ENCODE peak calls at places on chromosomes 3 and 15, in four cellular contexts. M is AG04450, P is heart right ventricle, I is endothelial cell. L is an unnamed sample.

GRCh38 chr3:127212711-127213110 is 19.8 kb downstream of the PRR23E start:
- DNase-seq in P (no peak), I (no peak), M (no peak), L (no peak)

GRCh38 chr3:125331243-125331642 is 43.9 kb downstream of the ZNF148 start:
- DNase-seq in I (no peak), M (no peak), P (no peak), L (no peak)

GRCh38 chr3:117746091-117746490 is 1036.5 kb downstream of the TUSC7 start:
- DNase-seq in P (no peak), M (no peak), I (no peak), L (no peak)

GRCh38 chr3:1214928-1215327 is 122.1 kb downstream of the CNTN6 start:
- DNase-seq in P (no peak), I (no peak), M (no peak), L (no peak)

GRCh38 chr3:9994086-9994844 is 7.6 kb upstream of the EMC3 start:
- DNase-seq in I (no peak), M (no peak), P (no peak), L (peak)

GRCh38 chr3:184325715-184326114 is 11.3 kb downstream of the EIF4G1 start:
- DNase-seq in P (no peak), M (no peak), I (no peak), L (no peak)

GRCh38 chr3:45509038-45509767 is 85.3 kb upstream of the LIMD1 start:
- DNase-seq in P (no peak), I (no peak), M (peak), L (peak)

GRCh38 chr3:172179680-172180399 is 140.5 kb downstream of the FNDC3B start:
- DNase-seq in M (no peak), I (no peak), P (no peak), L (peak)

GRCh38 chr15:98923159-98923558 is 84.4 kb downstream of the PGPEP1L start:
- DNase-seq in I (no peak), P (no peak), M (no peak), L (no peak)

GRCh38 chr3:129651316-129652202 is 45.1 kb upstream of the PLXND1 start:
- DNase-seq in I (no peak), M (peak), P (no peak), L (peak)

GRCh38 chr3:32969656-32970055 is 18.2 kb downstream of the CCR4 start:
- DNase-seq in P (no peak), I (no peak), M (no peak), L (peak)

GRCh38 chr3:191246628-191247027 is 47.6 kb downstream of the OSTN start:
- DNase-seq in I (no peak), P (no peak), M (no peak), L (peak)

GRCh38 chr3:196080997-196081833 is 675 bp downstream of the TFRC start:
- DNase-seq in I (peak), M (no peak), P (peak), L (peak)

GRCh38 chr3:63199606-63200005 is 78.5 kb upstream of the SYNPR start:
- DNase-seq in M (no peak), P (no peak), I (no peak), L (no peak)

GRCh38 chr3:44729384-44729910 is at the start of gene ZNF501:
- DNase-seq in P (peak), M (peak), I (peak), L (no peak)

GRCh38 chr3:27201435-27201966 is 167.7 kb downstream of the NEK10 start:
- DNase-seq in I (no peak), P (no peak), M (no peak), L (no peak)

GRCh38 chr15:92709064-92709463 is 53.5 kb upstream of the FAM174B start:
- DNase-seq in I (no peak), M (no peak), P (no peak), L (no peak)

GRCh38 chr3:48429416-48430358 is at the start of gene PLXNB1:
- DNase-seq in P (peak), I (peak), M (no peak), L (peak)

GRCh38 chr3:42194943-42195510 is 71.0 kb downstream of the CCK start:
- DNase-seq in M (no peak), P (no peak), I (no peak), L (no peak)

GRCh38 chr3:63863150-63864007 is at the start of the genes ATXN7 and THOC7:
- DNase-seq in P (peak), M (no peak), I (peak), L (peak)

GRCh38 chr15:82680200-82681102 is 29.2 kb downstream of the AP3B2 start:
- DNase-seq in I (peak), P (no peak), M (no peak), L (peak)

GRCh38 chr3:128423525-128424147 is 43.1 kb downstream of the DNAJB8 start:
- DNase-seq in M (no peak), P (no peak), I (no peak), L (no peak)

GRCh38 chr3:23302276-23302675 is 99.1 kb downstream of the UBE2E2 start:
- DNase-seq in I (no peak), M (no peak), P (no peak), L (no peak)

GRCh38 chr3:155647196-155647595 is 97.7 kb downstream of the PLCH1 start:
- DNase-seq in P (no peak), I (no peak), M (no peak), L (no peak)

GRCh38 chr15:79248183-79248582 is 34.3 kb upstream of the ANKRD34C start:
- DNase-seq in P (no peak), M (no peak), I (no peak), L (no peak)

GRCh38 chr15:100715571-100716455 is 113.4 kb downstream of the ASB7 start:
- DNase-seq in I (no peak), P (no peak), M (no peak), L (no peak)

GRCh38 chr15:68821898-68822380 is 1.2 kb upstream of the ANP32A start:
- DNase-seq in I (no peak), M (no peak), P (no peak), L (no peak)

GRCh38 chr15:37877851-37878577 is 56.4 kb upstream of the TMCO5A start:
- DNase-seq in P (no peak), I (no peak), M (peak), L (peak)

GRCh38 chr15:79682851-79683288 is 213.9 kb downstream of the MTHFS start:
- DNase-seq in P (no peak), I (no peak), M (no peak), L (peak)

GRCh38 chr3:180631317-180631716 is 29.4 kb downstream of the TTC14 start:
- DNase-seq in P (no peak), I (no peak), M (no peak), L (no peak)

GRCh38 chr3:57026918-57027317 is 33.5 kb upstream of the SPATA12 start:
- DNase-seq in I (no peak), P (no peak), M (no peak), L (peak)

GRCh38 chr3:126340943-126341754 is 16.1 kb downstream of the KLF15 start:
- DNase-seq in I (no peak), M (no peak), P (no peak), L (no peak)

GRCh38 chr3:10184250-10184649 is 19.5 kb downstream of the IRAK2 start:
- DNase-seq in I (no peak), P (no peak), M (no peak), L (no peak)

GRCh38 chr15:51121118-51121517 is 26.4 kb upstream of the TNFAIP8L3 start:
- DNase-seq in P (no peak), M (peak), I (no peak), L (peak)

DNA sequence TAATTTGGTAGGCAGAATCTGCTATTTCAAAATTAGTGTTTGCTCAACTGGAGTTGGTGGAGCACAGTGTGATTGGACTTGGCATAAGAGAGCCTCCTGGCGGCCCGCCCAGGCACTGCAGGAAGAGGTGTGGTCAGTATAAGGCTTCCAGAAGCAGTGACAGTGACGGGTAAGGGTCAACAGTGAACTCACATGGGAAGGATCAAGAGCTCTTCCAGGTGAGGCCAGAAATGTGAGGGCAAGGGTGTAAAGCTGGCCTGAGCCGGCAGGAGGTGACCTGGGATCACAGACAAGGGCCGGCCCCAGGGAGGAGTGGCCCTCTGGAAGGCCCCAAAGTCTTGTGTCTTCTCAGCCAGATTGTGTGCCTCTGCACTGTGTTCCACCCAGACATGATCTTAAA is 93.2 kb upstream of the RNF7 start:
- DNase-seq in P (peak), M (no peak), I (peak), L (peak)
- TF ChIP-seq CTCF in P (peak), M (peak), I (peak), L (peak)

DNA sequence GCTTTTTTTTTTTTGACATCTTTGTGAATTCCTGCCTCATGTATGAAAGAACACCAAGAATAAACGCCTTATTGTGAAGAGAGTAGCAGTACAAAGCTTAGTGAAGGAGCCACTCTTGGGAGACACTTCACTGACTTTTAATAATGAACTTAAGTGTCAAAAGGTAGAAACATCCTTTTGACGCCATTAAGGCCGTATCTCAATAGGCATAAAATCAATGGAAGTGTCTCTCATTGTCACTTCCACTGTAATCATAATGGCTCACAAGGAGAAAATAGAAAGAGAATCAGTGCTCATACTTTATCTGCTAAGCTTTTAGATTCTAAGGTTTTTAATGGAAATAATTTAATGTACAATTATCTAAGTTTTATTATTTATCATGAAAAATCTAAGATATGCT is 657.8 kb downstream of the DIPK2A start:
- DNase-seq in M (no peak), I (no peak), P (no peak), L (no peak)
- TF ChIP-seq CTCF in M (no peak), I (no peak), P (no peak), L (no peak)

GRCh38 chr3:94522488-94522887 is 459.6 kb downstream of the NSUN3 start:
- DNase-seq in P (no peak), I (no peak), M (no peak), L (peak)
- TF ChIP-seq CTCF in P (no peak), I (peak), M (peak), L (peak)

DNA sequence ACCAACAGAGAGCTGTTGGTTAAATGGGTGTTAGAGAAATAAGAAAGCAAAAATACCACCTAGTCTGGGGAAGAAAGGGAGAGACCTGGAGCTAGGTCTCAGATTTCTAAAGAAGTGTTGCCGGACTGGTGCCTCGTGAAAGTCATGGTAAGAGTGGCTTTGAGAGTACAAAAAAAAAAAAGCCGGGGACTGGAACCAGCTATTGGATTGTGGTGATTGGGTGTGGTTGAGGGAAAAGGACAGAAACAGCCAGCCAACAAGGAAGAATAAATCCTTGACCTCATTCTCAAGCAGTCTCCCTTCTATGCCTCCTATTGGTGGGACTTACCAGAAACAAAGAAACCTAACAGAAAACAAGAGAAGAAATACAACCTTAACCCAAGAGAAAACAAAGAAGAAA is 346.4 kb upstream of the KCNMB2 start:
- DNase-seq in M (no peak), I (no peak), P (no peak), L (no peak)
- TF ChIP-seq CTCF in M (no peak), I (no peak), P (no peak), L (no peak)

GRCh38 chr3:112635674-112636073 is 5.3 kb downstream of the CCDC80 start:
- DNase-seq in I (no peak), P (peak), M (peak), L (peak)

GRCh38 chr3:112633191-112633590 is 7.8 kb downstream of the CCDC80 start:
- DNase-seq in P (no peak), M (no peak), I (no peak), L (no peak)

GRCh38 chr3:112632596-112632995 is 8.3 kb downstream of the CCDC80 start:
- DNase-seq in P (no peak), M (no peak), I (no peak), L (no peak)

GRCh38 chr3:112634786-112635541 is 6.0 kb downstream of the CCDC80 start:
- DNase-seq in I (no peak), P (no peak), M (no peak), L (no peak)

DNA sequence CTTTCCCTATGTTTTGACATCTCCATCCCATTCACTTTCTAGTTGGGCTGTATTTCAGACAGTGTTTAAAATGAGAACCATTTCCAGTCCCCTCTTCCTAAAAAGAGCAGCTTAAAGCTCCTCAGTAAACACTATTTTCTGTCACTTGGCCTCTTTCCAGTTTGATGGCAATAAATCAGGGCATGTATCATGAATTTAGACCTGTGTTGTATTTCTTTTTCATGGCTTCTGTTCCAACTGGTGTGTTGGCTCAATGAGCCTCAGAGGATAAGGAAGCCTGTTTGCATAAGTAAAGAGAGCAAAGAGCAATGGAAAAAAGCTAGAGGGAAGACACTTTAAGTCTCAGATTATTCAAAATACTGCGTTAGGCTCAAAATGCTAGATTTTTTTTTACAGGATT is 7.2 kb downstream of the CCDC80 start:
- DNase-seq in I (no peak), P (no peak), M (no peak), L (no peak)
- TF ChIP-seq CTCF in I (no peak), P (no peak), M (no peak), L (no peak)

DNA sequence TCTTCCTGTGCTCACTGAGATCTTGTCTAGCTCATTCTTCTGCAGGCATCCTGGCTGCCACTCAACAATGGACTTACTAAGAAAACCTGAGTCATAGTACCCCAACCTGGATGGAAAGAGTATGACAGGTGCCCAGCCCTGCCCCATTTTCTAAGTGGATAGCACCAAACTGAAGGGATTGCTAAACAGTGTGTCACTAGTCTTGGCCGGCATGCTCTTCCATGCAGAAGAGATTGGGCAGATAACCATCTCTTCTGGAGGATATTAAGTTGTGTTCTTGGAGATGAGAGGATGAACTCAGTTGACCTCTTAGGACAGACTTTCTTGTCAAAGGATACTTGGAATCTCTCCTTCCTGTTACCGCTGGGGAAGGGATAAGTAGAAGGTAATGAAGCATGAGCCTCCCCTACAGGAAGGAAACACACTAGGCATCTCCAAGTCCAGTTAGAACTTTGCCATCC is 797.5 kb downstream of the AGBL1 start:
- DNase-seq in M (no peak), I (no peak), P (no peak), L (no peak)
- TF ChIP-seq CTCF in M (no peak), I (no peak), P (no peak), L (no peak)

GRCh38 chr3:100708989-100709839 is at the start of gene TFG:
- DNase-seq in P (peak), M (peak), I (peak), L (peak)

GRCh38 chr3:100706365-100706764 is 2.9 kb upstream of the TFG start:
- DNase-seq in P (no peak), M (no peak), I (no peak), L (peak)

GRCh38 chr3:100710355-100711198 is 1.3 kb downstream of the TFG start:
- DNase-seq in P (peak), M (no peak), I (peak), L (peak)

GRCh38 chr3:100708644-100708988 is 678 bp upstream of the TFG start:
- DNase-seq in M (no peak), P (no peak), I (no peak), L (no peak)

GRCh38 chr3:100709840-100710235 is 544 bp downstream of the TFG start:
- DNase-seq in I (peak), P (peak), M (no peak), L (peak)
- TF ChIP-seq CTCF in I (no peak), P (no peak), M (no peak), L (no peak)

GRCh38 chr3:39456159-39456558 is 11.3 kb upstream of the MOBP start:
- DNase-seq in M (no peak), P (no peak), I (no peak), L (no peak)
- TF ChIP-seq CTCF in M (no peak), P (no peak), I (no peak), L (no peak)

DNA sequence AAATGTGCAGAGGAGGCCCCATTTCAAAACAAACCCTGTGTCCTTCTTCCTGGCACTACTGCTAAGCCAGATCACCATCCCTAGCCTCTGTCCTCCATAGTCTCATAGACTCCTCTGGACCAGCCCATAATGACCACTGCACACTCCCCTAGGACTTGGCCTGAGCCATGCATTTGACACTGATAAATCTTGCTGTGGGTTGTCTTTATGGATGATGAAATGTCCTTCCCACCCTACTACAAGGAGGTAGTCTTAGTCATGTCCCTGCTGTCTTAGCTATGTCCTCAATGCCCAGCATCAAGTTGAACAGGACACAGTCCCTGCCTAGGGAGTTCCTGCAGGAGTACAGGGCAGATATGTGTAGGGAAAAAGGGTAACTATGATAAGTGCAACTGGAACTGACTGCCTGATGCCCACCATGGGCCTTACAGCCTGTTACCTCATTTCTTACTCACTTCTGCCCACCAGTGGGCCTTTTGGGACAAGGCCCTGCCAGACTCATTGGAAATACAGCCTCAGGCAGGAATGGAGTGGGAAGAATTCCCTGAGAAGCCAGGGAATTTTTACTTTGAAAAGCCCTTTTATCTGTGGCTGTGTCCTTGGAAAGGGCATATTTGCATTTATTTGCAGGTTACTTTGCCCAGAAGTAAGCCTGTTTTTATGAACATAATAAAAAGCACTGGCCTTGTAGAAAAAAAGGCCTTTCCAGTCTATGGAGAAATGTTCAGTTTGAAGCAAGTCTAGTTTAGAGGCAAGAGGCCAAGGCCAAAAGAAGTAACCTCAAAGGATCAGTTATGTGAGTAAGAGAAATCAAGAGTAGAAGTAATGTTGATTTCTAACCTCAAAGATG is 199.6 kb upstream of the EIF1B start:
- DNase-seq in P (no peak), I (peak), M (no peak), L (peak)
- TF ChIP-seq CTCF in P (peak), I (peak), M (no peak), L (no peak)